ENCODE peak calls at places on chromosomes 5 and 9, in ten cellular contexts. F, V, I, M, N, T, Z, H, J and R are unnamed samples.

GRCh38 chr5:139745800-139746690 is 49.6 kb upstream of the PSD2 start:
- DNase-seq in F (peak), V (peak), I (no peak), M (peak), N (peak), T (peak), Z (no peak), H (peak), J (peak), R (peak)

GRCh38 chr5:123089971-123090640 is 1.1 kb downstream of the PRDM6 start:
- DNase-seq in F (no peak), V (no peak), I (no peak), M (peak), N (peak), T (no peak), Z (no peak), H (peak), J (no peak), R (no peak)

GRCh38 chr9:114958021-114958846 is 27.8 kb upstream of the TNFSF8 start:
- DNase-seq in F (peak), V (no peak), I (no peak), M (no peak), N (no peak), T (peak), Z (no peak), H (peak), J (peak), R (no peak)

GRCh38 chr9:16869140-16869903 is 1.1 kb downstream of the BNC2 start:
- DNase-seq in F (no peak), V (no peak), I (no peak), M (no peak), N (no peak), T (no peak), Z (no peak), H (peak), J (peak), R (no peak)

GRCh38 chr9:86115886-86116285 is 16.5 kb upstream of the GOLM1 start:
- DNase-seq in F (no peak), V (no peak), I (no peak), M (no peak), N (no peak), T (no peak), Z (no peak), H (no peak), J (no peak), R (no peak)

GRCh38 chr5:177300236-177300880 is 3.2 kb downstream of the RAB24 start:
- DNase-seq in F (peak), V (peak), I (no peak), M (no peak), N (no peak), T (peak), Z (no peak), H (peak), J (peak), R (peak)

GRCh38 chr5:62167651-62168050 is 138.4 kb upstream of the KIF2A start:
- DNase-seq in F (no peak), V (no peak), I (no peak), M (no peak), N (no peak), T (peak), Z (no peak), H (no peak), J (no peak), R (no peak)

GRCh38 chr5:45507174-45507573 is 189.0 kb downstream of the HCN1 start:
- DNase-seq in F (no peak), V (no peak), I (no peak), M (no peak), N (no peak), T (no peak), Z (no peak), H (no peak), J (no peak), R (no peak)

GRCh38 chr5:90142531-90142930 is 267.0 kb downstream of the CETN3 start:
- DNase-seq in F (no peak), V (no peak), I (no peak), M (no peak), N (no peak), T (no peak), Z (no peak), H (no peak), J (no peak), R (no peak)

GRCh38 chr5:65867509-65868195 is 58.7 kb upstream of the ERBIN start:
- DNase-seq in F (no peak), V (peak), I (no peak), M (no peak), N (no peak), T (no peak), Z (no peak), H (no peak), J (no peak), R (no peak)

GRCh38 chr5:92402045-92402444 is 1018.9 kb upstream of the ARRDC3 start:
- DNase-seq in F (no peak), V (no peak), I (peak), M (no peak), N (no peak), T (peak), Z (no peak), H (no peak), J (no peak), R (no peak)

GRCh38 chr9:37380570-37380969 is 41.9 kb upstream of the GRHPR start:
- DNase-seq in F (no peak), V (no peak), I (no peak), M (no peak), N (no peak), T (no peak), Z (no peak), H (no peak), J (no peak), R (no peak)

GRCh38 chr5:79974896-79975295 is 16.2 kb downstream of the MTX3 start:
- DNase-seq in F (no peak), V (no peak), I (no peak), M (no peak), N (no peak), T (peak), Z (no peak), H (no peak), J (no peak), R (no peak)

DNA sequence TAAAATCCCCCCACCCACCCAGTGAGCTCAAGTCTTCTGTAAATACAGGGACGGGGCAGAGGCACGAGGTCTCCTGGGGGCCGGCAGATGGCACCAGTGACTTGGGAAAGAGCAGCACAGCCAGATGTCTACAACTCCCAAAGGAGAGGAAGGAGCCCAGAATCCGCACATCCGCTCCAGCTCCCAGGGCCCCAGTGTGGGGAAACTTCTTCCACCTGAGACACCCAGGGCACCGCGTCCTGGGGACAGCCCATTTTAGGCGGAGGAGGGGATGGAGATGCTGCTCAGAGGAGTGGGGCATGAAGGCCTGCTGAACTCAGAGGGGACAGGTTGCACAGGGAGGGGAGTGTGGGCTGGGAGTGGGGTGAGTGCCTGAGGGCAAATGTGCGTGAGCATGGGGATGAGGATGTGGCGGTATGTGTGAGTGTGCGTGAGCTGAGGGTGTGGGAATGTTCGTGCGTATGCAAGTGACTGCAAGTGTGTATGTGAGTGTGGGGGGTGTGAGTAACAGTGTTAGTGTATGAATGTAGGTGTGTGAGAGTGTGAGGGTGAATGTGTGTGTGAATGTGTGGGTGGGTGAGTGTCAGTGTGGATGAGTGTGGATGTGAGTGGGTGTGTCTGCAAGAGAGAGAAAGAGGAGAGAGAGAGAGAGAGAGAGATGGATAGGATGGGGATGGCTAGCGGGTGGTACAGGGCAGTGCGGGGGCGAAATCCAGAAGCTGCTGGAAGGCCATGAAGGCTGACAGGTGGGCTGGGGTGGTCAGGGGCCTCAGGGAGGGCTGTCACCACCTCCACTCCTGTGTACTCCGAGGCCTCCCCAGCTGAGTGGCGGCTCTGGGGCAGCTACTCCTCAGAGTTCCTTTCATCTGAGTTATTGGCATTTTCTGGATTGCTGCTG is 63.5 kb downstream of the DUSP1 start:
- DNase-seq in F (peak), V (peak), I (no peak), M (peak), N (no peak), T (peak), Z (peak), H (peak), J (no peak), R (no peak)
- TF ChIP-seq CTCF in F (peak), V (no peak), I (peak), M (no peak), N (no peak), T (peak), Z (peak), H (peak), J (peak), R (no peak)

GRCh38 chr5:17080361-17080760 is 137.1 kb upstream of the BASP1 start:
- DNase-seq in F (no peak), V (no peak), I (no peak), M (no peak), N (no peak), T (no peak), Z (no peak), H (no peak), J (no peak), R (no peak)

GRCh38 chr5:17079562-17079961 is 137.9 kb upstream of the BASP1 start:
- DNase-seq in F (no peak), V (no peak), I (no peak), M (no peak), N (no peak), T (peak), Z (no peak), H (no peak), J (no peak), R (no peak)

GRCh38 chr5:17087035-17087434 is 130.4 kb upstream of the BASP1 start:
- DNase-seq in F (no peak), V (no peak), I (no peak), M (no peak), N (no peak), T (no peak), Z (no peak), H (no peak), J (no peak), R (no peak)

GRCh38 chr5:17077447-17078233 is 139.8 kb upstream of the BASP1 start:
- DNase-seq in F (no peak), V (no peak), I (no peak), M (no peak), N (no peak), T (no peak), Z (no peak), H (no peak), J (no peak), R (no peak)

DNA sequence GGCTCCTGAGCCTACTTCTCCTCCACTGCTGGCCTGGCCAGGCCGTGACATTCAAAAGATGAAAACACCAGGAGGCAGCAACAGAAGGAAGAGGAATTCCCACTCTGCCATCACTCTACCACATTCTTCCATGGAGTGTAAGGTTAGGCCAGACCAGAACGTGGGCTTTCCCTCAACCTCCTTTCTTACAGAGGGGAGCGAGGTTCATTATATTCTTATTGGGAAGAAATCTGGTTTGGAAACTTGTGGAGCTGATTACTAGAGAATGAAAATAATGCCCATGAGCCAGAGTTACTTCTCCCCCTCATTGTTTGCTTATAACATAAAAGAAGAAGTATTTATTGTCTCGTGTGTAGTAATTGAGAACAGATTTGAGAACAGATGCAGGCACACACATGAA is 136.3 kb upstream of the BASP1 start:
- DNase-seq in F (no peak), V (no peak), I (peak), M (no peak), N (no peak), T (no peak), Z (no peak), H (no peak), J (no peak), R (no peak)
- TF ChIP-seq CTCF in F (no peak), V (no peak), I (peak), M (no peak), N (no peak), T (no peak), Z (peak), H (no peak), J (no peak), R (no peak)

DNA sequence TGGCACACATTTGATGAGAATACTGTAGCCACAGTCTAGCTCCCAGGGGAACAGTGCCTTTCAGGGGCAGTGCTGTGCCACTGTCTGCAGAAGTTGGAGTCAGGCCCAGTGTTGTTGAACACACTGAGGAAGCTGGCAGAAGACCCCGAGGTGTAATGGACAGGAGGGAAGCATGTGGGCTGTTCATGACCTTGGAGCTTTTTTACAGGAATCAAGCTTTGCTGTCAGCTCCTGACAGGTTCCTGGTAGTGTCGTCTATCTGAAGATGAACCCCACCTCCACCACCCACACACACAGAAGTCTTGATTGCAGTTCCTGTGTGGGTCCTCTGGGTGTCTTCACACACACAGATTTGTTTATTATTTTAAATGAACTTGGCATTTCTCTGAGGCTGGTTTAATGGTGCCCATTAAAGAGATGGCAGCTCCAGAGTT is 40.3 kb upstream of the TNFAIP8 start:
- DNase-seq in F (peak), V (peak), I (no peak), M (no peak), N (no peak), T (peak), Z (no peak), H (peak), J (no peak), R (no peak)
- TF ChIP-seq CTCF in F (peak), V (no peak), I (peak), M (no peak), N (no peak), T (peak), Z (peak), H (peak), J (no peak), R (no peak)

GRCh38 chr9:125959980-125960619 is 212.9 kb downstream of the PBX3 start:
- DNase-seq in F (no peak), V (no peak), I (no peak), M (no peak), N (no peak), T (no peak), Z (no peak), H (no peak), J (no peak), R (no peak)

GRCh38 chr9:125963932-125964331 is 216.8 kb downstream of the PBX3 start:
- DNase-seq in F (no peak), V (no peak), I (no peak), M (no peak), N (no peak), T (no peak), Z (no peak), H (no peak), J (no peak), R (no peak)

GRCh38 chr9:125964702-125965225 is 217.6 kb downstream of the PBX3 start:
- DNase-seq in F (no peak), V (no peak), I (no peak), M (no peak), N (no peak), T (no peak), Z (no peak), H (no peak), J (no peak), R (no peak)

GRCh38 chr9:125961037-125961436 is 213.9 kb downstream of the PBX3 start:
- DNase-seq in F (no peak), V (no peak), I (no peak), M (no peak), N (no peak), T (no peak), Z (no peak), H (peak), J (no peak), R (no peak)

GRCh38 chr9:125960631-125961030 is 213.5 kb downstream of the PBX3 start:
- DNase-seq in F (no peak), V (no peak), I (no peak), M (no peak), N (no peak), T (no peak), Z (no peak), H (no peak), J (no peak), R (no peak)
- TF ChIP-seq CTCF in F (no peak), V (no peak), I (no peak), M (no peak), N (no peak), T (no peak), Z (no peak), H (no peak), J (no peak), R (no peak)

GRCh38 chr5:145980718-145981117 is 44.3 kb downstream of the SH3RF2 start:
- DNase-seq in F (no peak), V (no peak), I (no peak), M (no peak), N (no peak), T (no peak), Z (no peak), H (no peak), J (no peak), R (no peak)
- TF ChIP-seq CTCF in F (no peak), V (no peak), I (no peak), M (no peak), N (peak), T (peak), Z (peak), H (no peak), J (no peak), R (no peak)

GRCh38 chr9:127216888-127217217 is 47.7 kb upstream of the GARNL3 start:
- DNase-seq in F (no peak), V (no peak), I (no peak), M (no peak), N (no peak), T (no peak), Z (no peak), H (no peak), J (no peak), R (no peak)

GRCh38 chr9:127214421-127215265 is 49.9 kb upstream of the GARNL3 start:
- DNase-seq in F (peak), V (peak), I (no peak), M (peak), N (peak), T (peak), Z (no peak), H (peak), J (no peak), R (no peak)

GRCh38 chr9:127213859-127214258 is 50.7 kb upstream of the GARNL3 start:
- DNase-seq in F (no peak), V (no peak), I (no peak), M (no peak), N (no peak), T (no peak), Z (no peak), H (no peak), J (no peak), R (no peak)

GRCh38 chr9:127216210-127216887 is 48.2 kb upstream of the GARNL3 start:
- DNase-seq in F (no peak), V (no peak), I (no peak), M (no peak), N (no peak), T (peak), Z (no peak), H (no peak), J (no peak), R (no peak)

DNA sequence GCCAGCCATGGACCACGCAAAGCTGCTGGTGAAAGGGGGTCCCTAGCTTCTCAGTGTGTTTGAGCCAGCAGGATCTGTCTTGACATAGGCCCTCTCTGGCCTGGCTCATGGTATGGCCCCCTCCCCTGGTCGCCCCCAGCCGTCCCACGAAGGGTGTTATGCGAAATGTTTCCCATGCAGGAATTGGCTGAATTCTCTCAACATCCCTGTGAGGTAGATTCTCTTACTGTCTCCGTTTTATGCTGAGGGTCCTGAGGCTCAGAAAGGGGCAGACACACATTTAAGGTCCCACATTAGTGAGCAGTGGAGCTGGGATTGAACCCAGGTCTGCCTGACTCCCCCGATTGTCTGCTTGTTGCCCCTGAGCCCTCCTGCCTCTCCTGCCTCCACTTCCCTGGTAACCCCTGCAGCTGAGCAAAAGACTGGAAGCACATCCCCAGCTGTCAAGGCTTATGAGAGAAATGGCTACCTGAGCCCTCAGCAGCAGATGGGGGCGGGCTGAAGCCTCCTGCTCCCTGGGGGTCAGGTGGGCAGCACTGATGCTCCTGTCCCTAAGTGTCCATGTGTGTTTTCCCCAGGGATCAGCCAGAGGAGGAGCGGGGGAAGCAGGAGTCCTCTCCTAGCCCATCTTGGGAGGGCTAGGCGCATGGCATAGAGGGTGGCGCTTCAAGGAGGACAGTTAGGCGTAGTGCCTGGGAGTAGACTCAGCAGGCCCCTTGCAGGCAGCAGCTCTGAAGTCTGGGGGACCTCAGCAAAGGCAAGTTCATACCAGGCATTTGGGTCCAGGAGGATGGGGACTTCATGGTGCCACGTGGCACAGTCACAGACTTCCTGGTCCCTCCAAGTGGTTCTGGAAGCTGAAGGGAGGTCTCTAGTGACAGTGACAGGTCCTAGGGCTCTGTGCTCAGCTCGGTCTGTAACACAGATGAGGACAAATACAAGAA is 49.0 kb upstream of the GARNL3 start:
- DNase-seq in F (no peak), V (no peak), I (no peak), M (no peak), N (no peak), T (no peak), Z (no peak), H (no peak), J (no peak), R (no peak)
- TF ChIP-seq CTCF in F (no peak), V (no peak), I (no peak), M (no peak), N (no peak), T (no peak), Z (no peak), H (no peak), J (no peak), R (no peak)

DNA sequence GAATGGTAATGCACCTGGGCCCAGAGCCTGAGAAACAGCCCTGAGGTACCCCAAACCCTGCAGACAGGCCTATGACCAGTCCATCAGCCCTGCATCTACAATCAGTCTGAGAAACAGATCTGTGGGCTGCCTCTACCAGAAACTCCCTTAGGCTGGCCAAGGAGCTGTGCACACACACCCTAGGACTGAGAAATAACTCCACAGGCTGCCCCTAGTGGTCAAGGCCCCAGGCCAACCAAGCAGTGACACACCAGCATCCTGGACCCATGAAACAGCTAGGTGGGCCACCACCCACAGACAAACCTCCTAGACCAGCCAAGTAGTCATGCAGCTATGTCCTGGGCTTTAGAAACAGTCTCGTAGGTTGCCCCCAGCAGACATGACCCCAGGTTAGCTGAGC is 253.6 kb upstream of the VLDLR start:
- DNase-seq in F (no peak), V (no peak), I (no peak), M (peak), N (no peak), T (no peak), Z (no peak), H (peak), J (no peak), R (no peak)
- TF ChIP-seq CTCF in F (no peak), V (no peak), I (peak), M (no peak), N (no peak), T (no peak), Z (peak), H (peak), J (no peak), R (no peak)